ENCODE peak calls at places on chromosomes 16 and 17, in four cellular contexts. C, L, S and G are unnamed samples.

GRCh38 chr17:2259769-2260536 is 43.6 kb downstream of the SMG6 start:
- DNase-seq in C (no peak), L (peak; percentile 91), S (peak; percentile 45), G (no peak)

GRCh38 chr17:80012156-80012555 is 23.5 kb downstream of the TBC1D16 start:
- DNase-seq in C (no peak), L (no peak), S (no peak), G (no peak)

GRCh38 chr16:75264531-75264998 is 13.1 kb upstream of the BCAR1 start:
- DNase-seq in C (peak; percentile 62), L (no peak), S (peak; percentile 57), G (no peak)

GRCh38 chr17:61335845-61336655 is 63.6 kb upstream of the TBX2 start:
- DNase-seq in C (peak; percentile 64), L (no peak), S (peak; percentile 78), G (no peak)

GRCh38 chr17:44607836-44608690 is 48.2 kb upstream of the MEIOC start:
- DNase-seq in C (no peak), L (no peak), S (peak; percentile 74), G (no peak)

GRCh38 chr17:65523411-65523810 is 38.0 kb downstream of the AXIN2 start:
- DNase-seq in C (no peak), L (no peak), S (no peak), G (no peak)

GRCh38 chr17:43531082-43531378 is 15.1 kb downstream of the ETV4 start:
- DNase-seq in C (no peak), L (no peak), S (no peak), G (no peak)

GRCh38 chr16:20136446-20136968 is 62.8 kb upstream of the GPR139 start:
- DNase-seq in C (no peak), L (no peak), S (no peak), G (no peak)

GRCh38 chr16:11726008-11726407 is 16.6 kb downstream of the TXNDC11 start:
- DNase-seq in C (no peak), L (no peak), S (no peak), G (no peak)

GRCh38 chr17:76709077-76709950 is 1.5 kb downstream of the MXRA7 start:
- DNase-seq in C (peak; percentile 87), L (no peak), S (peak; percentile 98), G (no peak)

GRCh38 chr16:48420437-48420836 is 35.2 kb upstream of the SIAH1 start:
- DNase-seq in C (no peak), L (no peak), S (no peak), G (no peak)

GRCh38 chr17:40450175-40450574 is 6.9 kb downstream of the IGFBP4 start:
- DNase-seq in C (no peak), L (no peak), S (peak; percentile 55), G (no peak)
- TF ChIP-seq CTCF in C (peak; percentile 58), L (peak; percentile 71), S (peak; percentile 67), G (peak; percentile 57)

DNA sequence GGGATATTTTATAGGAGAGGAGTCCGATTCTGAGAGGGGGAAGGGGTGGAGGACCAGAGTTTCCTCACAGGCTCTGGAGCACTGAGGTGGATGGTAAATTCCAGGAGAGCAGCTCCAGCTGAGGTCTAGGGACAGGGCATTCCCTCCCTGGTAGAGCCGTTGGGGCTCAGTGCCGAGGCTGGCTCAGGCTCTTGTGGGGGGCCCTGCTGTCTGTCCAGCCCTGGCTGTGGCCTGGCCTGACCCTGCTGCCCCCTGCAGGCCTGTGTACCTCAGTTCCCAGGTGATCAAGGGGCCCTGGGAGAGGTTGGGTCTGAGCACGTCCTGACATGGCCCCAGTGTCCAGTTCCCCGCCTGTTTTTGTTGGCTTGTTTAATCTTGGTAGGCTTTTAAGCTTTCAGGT is 16.8 kb downstream of the ZNF750 start:
- DNase-seq in C (peak; percentile 48), L (no peak), S (no peak), G (no peak)
- TF ChIP-seq CTCF in C (peak; percentile 25), L (peak; percentile 32), S (peak; percentile 19), G (peak; percentile 22)

DNA sequence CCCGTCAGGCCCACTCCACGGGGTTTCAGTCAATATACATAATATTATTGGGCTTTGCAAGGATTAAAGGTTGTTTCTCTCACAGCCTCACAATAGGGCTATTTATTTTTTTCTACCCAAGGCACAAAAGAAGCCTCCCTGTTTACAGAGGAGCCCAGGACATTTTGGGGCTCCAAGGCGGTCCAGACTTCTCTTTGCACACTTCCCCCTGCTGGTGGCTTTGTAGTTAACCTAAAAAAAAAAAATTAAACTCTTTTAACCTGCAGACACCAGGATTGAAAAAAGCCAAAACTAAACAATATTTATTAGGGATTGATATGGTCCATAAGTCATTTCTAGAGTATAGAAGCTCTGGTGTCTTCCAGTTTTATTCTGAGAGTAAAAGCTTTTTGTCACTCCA is 169.7 kb upstream of the ZFHX3 start:
- DNase-seq in C (no peak), L (no peak), S (no peak), G (no peak)
- TF ChIP-seq CTCF in C (no peak), L (peak; percentile 14), S (no peak), G (peak; percentile 58)

DNA sequence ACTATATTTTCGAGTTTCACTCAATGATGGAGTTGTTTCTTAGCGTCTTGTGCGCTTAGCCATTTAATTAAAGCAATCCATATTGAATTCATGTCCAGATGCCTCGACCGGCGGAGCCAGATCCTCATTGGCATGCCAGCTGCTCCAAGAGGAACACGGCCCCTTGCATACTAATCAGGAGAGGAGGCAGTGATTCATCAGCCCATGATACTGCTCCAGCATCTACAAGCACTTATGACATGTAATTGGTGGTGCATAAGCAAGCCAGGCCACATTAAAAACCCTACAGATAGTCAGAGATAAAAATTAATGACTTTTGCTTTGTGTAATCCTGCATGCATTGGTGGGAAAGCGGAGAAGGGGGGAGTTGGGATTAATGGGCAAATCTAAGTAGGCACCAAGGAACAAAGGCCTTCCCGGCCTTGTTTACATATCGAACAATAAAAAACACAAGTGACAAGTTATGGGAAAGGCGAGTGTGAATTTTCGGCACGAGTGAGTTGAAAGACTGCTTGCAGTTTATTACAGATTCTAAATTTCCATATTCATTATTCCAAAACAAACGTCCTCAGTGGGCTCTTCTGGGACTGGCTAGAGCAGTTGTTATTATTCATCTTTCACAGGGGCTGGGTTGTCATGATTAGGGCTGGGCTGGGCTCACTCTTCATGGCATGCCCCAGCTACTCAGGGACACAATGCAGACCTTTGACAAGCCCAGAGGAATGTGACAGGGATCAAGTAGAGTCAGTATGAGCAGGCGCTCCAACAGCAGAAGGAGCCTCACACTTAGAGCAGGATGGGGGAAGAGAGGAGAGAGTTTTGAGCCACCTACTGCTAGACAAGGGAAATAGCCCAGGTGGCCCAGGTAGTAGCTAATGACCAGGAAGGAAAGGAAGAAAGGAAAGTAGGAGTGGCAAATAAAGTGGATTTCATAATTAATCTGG is 281.7 kb upstream of the ZFHX3 start:
- DNase-seq in C (no peak), L (no peak), S (no peak), G (no peak)
- TF ChIP-seq CTCF in C (no peak), L (no peak), S (no peak), G (peak; percentile 40)

GRCh38 chr17:73215414-73215813 is 22.6 kb downstream of the COG1 start:
- DNase-seq in C (no peak), L (no peak), S (no peak), G (no peak)
- TF ChIP-seq CTCF in C (no peak), L (peak; percentile 41), S (no peak), G (peak; percentile 31)

DNA sequence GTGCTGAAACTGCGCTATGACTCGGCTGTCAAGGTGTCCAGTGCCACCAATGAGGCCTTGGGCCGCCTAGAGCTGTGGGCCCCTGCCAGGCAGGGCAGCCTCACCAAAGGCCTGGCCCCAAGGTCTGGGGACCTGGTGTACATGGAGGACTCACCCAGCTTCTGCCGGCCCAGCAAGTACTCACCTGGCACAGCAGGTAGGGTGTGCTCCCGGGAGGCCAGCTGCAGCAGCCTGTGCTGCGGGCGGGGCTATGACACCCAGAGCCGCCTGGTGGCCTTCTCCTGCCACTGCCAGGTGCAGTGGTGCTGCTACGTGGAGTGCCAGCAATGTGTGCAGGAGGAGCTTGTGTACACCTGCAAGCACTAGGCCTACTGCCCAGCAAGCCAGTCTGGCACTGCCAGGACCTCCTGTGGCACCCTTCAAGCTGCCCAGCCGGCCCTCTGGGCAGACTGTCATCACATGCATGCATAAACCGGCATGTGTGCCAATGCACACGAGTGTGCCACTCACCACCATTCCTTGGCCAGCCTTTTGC is 25.0 kb downstream of the WNT9B start:
- DNase-seq in C (no peak), L (no peak), S (no peak), G (no peak)
- TF ChIP-seq CTCF in C (no peak), L (peak; percentile 76), S (no peak), G (peak; percentile 43)

GRCh38 chr16:30721167-30721566 is 22.2 kb downstream of the SRCAP start:
- DNase-seq in C (no peak), L (no peak), S (no peak), G (no peak)

GRCh38 chr16:30723725-30724355 is 24.4 kb upstream of the PHKG2 start:
- DNase-seq in C (no peak), L (no peak), S (no peak), G (no peak)

GRCh38 chr16:30722916-30723315 is 23.9 kb downstream of the SRCAP start:
- DNase-seq in C (no peak), L (no peak), S (no peak), G (no peak)

GRCh38 chr16:30721606-30722005 is 22.6 kb downstream of the SRCAP start:
- DNase-seq in C (no peak), L (no peak), S (no peak), G (no peak)

GRCh38 chr16:30722443-30722842 is 23.5 kb downstream of the SRCAP start:
- DNase-seq in C (no peak), L (no peak), S (no peak), G (no peak)
- TF ChIP-seq CTCF in C (no peak), L (no peak), S (no peak), G (no peak)

GRCh38 chr17:13495423-13495822 is 106.3 kb downstream of the HS3ST3A1 start:
- DNase-seq in C (no peak), L (no peak), S (no peak), G (no peak)
- TF ChIP-seq CTCF in C (no peak), L (no peak), S (no peak), G (no peak)

DNA sequence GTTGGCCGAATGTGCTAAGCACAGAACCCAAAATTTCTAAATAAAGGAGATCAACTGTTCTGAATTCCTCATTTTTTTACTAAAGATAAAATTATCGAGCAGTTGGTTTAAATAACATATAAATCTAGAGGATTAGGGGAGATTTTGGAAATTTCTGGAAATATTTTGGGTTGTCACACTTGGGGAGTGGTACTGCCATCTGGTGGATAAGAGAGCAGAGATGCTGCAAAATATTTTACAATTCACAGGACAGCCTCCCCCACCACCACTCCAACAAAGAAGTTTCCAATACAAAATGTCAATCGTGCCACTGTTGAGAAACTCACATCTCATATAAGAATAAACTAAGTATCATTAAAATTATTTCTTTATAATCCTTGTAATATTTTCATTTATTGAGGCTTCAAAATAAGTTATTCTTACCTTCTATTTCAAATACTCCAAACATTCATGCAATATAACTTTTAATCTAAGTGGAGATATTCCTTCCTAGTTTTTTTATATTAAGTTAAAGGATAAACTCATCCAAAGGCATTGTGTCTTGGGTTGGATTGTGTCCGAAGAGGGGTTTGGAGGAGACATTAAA is 17.0 kb upstream of the ABCA8 start:
- DNase-seq in C (no peak), L (no peak), S (peak; percentile 69), G (peak; percentile 14)
- TF ChIP-seq CTCF in C (peak; percentile 58), L (peak; percentile 47), S (peak; percentile 71), G (peak; percentile 74)